ENCODE peak calls at places on chromosomes 7 and 10, in five cellular contexts. N, C, J, L and G are unnamed samples.

GRCh38 chr7:90211391-90212148 is at the start of gene STEAP2:
- DNase-seq in L (no peak), N (no peak), J (no peak), C (peak; percentile 86), G (peak; percentile 62)

GRCh38 chr10:90674927-90675326 is 182.9 kb downstream of the HTR7 start:
- DNase-seq in L (no peak), J (no peak), C (no peak), N (no peak), G (no peak)

GRCh38 chr10:47383254-47384147 is 592 bp downstream of the ZNF488 start:
- DNase-seq in C (peak; percentile 68), L (no peak), J (peak; percentile 40), N (no peak), G (peak; percentile 60)

GRCh38 chr7:98869001-98869373 is 827 bp downstream of the TMEM130 start:
- DNase-seq in J (no peak), N (no peak), C (no peak), L (no peak), G (no peak)

GRCh38 chr7:929311-929711 is 25.2 kb downstream of the ADAP1 start:
- DNase-seq in C (no peak), J (no peak), N (no peak), L (peak; percentile 5), G (no peak)

GRCh38 chr10:121774813-121775212 is 153.0 kb downstream of the ATE1 start:
- DNase-seq in C (no peak), L (no peak), J (no peak), N (no peak), G (no peak)

GRCh38 chr7:497346-497745 is 22.3 kb downstream of the PDGFA start:
- DNase-seq in C (no peak), N (no peak), L (no peak), J (no peak), G (no peak)

GRCh38 chr10:128030498-128031072 is 95.6 kb downstream of the MKI67 start:
- DNase-seq in J (no peak), L (no peak), C (no peak), N (no peak), G (no peak)

GRCh38 chr10:86872757-86873156 is 84.7 kb downstream of the MMRN2 start:
- DNase-seq in J (no peak), N (no peak), C (no peak), L (no peak), G (peak; percentile 23)

GRCh38 chr10:17061418-17061817 is 68.2 kb downstream of the CUBN start:
- DNase-seq in J (no peak), L (no peak), N (no peak), C (no peak), G (no peak)

GRCh38 chr10:792792-793100 is 103.3 kb upstream of the DIP2C start:
- DNase-seq in J (no peak), L (no peak), C (no peak), N (no peak), G (no peak)

GRCh38 chr7:50393076-50393475 is 57.1 kb downstream of the FIGNL1 start:
- DNase-seq in N (no peak), J (no peak), C (no peak), L (no peak), G (no peak)

GRCh38 chr10:18968196-18968595 is 80.4 kb upstream of the MALRD1 start:
- DNase-seq in J (no peak), N (no peak), L (no peak), C (no peak), G (no peak)

GRCh38 chr7:140003913-140004382 is 58.8 kb downstream of the PARP12 start:
- DNase-seq in C (no peak), N (no peak), L (no peak), J (peak; percentile 40), G (no peak)

GRCh38 chr10:114471906-114472873 is 67.9 kb upstream of the AFAP1L2 start:
- DNase-seq in C (no peak), L (no peak), N (no peak), J (no peak), G (peak; percentile 46)

GRCh38 chr10:132972149-132972985 is 30.0 kb upstream of the CFAP46 start:
- DNase-seq in C (no peak), L (no peak), N (no peak), J (no peak), G (no peak)

GRCh38 chr10:25117757-25118156 is 57.0 kb upstream of the GPR158 start:
- DNase-seq in L (no peak), N (no peak), C (no peak), J (no peak), G (no peak)

GRCh38 chr7:106612432-106612831 is 48.5 kb downstream of the CCDC71L start:
- DNase-seq in L (no peak), C (no peak), N (no peak), J (no peak), G (no peak)

GRCh38 chr7:21361413-21362130 is 66.3 kb upstream of the SP4 start:
- DNase-seq in C (no peak), L (no peak), N (no peak), J (no peak), G (no peak)